ENCODE peak calls at places on chromosome 15, in five cellular contexts. V is AG04450; Q is substantia nigra; N is CD4-positive, alpha-beta memory T cell; U is fibroblast of lung. H is an unnamed sample.

GRCh38 chr15:89136084-89136806 is 48.0 kb downstream of the ABHD2 start:
- DNase-seq in V (no peak), Q (no peak), N (no peak), U (no peak), H (no peak)

GRCh38 chr15:83288381-83288801 is 3.9 kb upstream of the BNC1 start:
- DNase-seq in V (no peak), Q (no peak), N (no peak), U (no peak), H (no peak)

GRCh38 chr15:29458361-29458760 is 188.7 kb upstream of the NSMCE3 start:
- DNase-seq in V (no peak), Q (no peak), N (no peak), U (no peak), H (no peak)

GRCh38 chr15:88655103-88655553 is 16.3 kb downstream of the ISG20 start:
- DNase-seq in V (no peak), Q (no peak), N (no peak), U (no peak), H (no peak)

GRCh38 chr15:67167131-67167530 is 87.3 kb downstream of the AAGAB start:
- DNase-seq in V (no peak), Q (no peak), N (no peak), U (no peak), H (no peak)

GRCh38 chr15:29986946-29987345 is 95.8 kb upstream of the GOLGA8J start:
- DNase-seq in V (no peak), Q (no peak), N (no peak), U (peak; percentile 20), H (no peak)

GRCh38 chr15:57298204-57298603 is 78.1 kb upstream of the CGNL1 start:
- DNase-seq in V (peak; percentile 32), Q (no peak), N (no peak), U (peak; percentile 60), H (no peak)

GRCh38 chr15:59436774-59437472 is 1.1 kb upstream of the FAM81A start:
- DNase-seq in V (no peak), Q (no peak), N (no peak), U (no peak), H (no peak)

GRCh38 chr15:31857194-31857593 is 173.1 kb upstream of the CHRNA7 start:
- DNase-seq in V (no peak), Q (no peak), N (no peak), U (no peak), H (no peak)

GRCh38 chr15:38149315-38149714 is 103.3 kb upstream of the SPRED1 start:
- DNase-seq in V (no peak), Q (no peak), N (no peak), U (no peak), H (no peak)

GRCh38 chr15:98160236-98160635 is 199.7 kb downstream of the ARRDC4 start:
- DNase-seq in V (no peak), Q (no peak), N (peak; percentile 48), U (no peak), H (no peak)

GRCh38 chr15:63800739-63801138 is 33.0 kb downstream of the HERC1 start:
- DNase-seq in V (no peak), Q (no peak), N (no peak), U (no peak), H (no peak)

GRCh38 chr15:71455107-71455506 is 339.8 kb downstream of the THSD4 start:
- DNase-seq in V (no peak), Q (no peak), N (no peak), U (no peak), H (no peak)

GRCh38 chr15:77013786-77014136 is 18.8 kb downstream of the PSTPIP1 start:
- DNase-seq in V (no peak), Q (no peak), N (peak; percentile 80), U (no peak), H (no peak)

GRCh38 chr15:88334436-88334835 is 77.9 kb upstream of the NTRK3 start:
- DNase-seq in V (no peak), Q (no peak), N (no peak), U (peak; percentile 86), H (no peak)

GRCh38 chr15:31456329-31457060 is 129.9 kb downstream of the KLF13 start:
- DNase-seq in V (no peak), Q (no peak), N (no peak), U (no peak), H (no peak)

GRCh38 chr15:71411538-71412482 is 296.5 kb downstream of the THSD4 start:
- DNase-seq in V (no peak), Q (no peak), N (no peak), U (peak; percentile 64), H (peak; percentile 22)

GRCh38 chr15:78399081-78399480 is 38.9 kb upstream of the IREB2 start:
- DNase-seq in V (no peak), Q (no peak), N (no peak), U (no peak), H (no peak)

GRCh38 chr15:61032600-61033286 is 196.4 kb downstream of the RORA start:
- DNase-seq in V (no peak), Q (no peak), N (no peak), U (no peak), H (no peak)

GRCh38 chr15:49255966-49256759 is 86.1 kb downstream of the GALK2 start:
- DNase-seq in V (peak; percentile 45), Q (no peak), N (no peak), U (no peak), H (no peak)

GRCh38 chr15:85422607-85423006 is 42.2 kb downstream of the AKAP13 start:
- DNase-seq in V (no peak), Q (no peak), N (no peak), U (no peak), H (no peak)

GRCh38 chr15:89361451-89362202 is 27.0 kb upstream of the POLG start:
- DNase-seq in V (peak; percentile 11), Q (peak; percentile 69), N (peak; percentile 56), U (peak; percentile 55), H (peak; percentile 59)

GRCh38 chr15:41937568-41937923 is 34.8 kb downstream of the EHD4 start:
- DNase-seq in V (no peak), Q (no peak), N (no peak), U (no peak), H (no peak)
- H3K27ac ChIP-seq in V (no peak overlapping the region), Q (no peak overlapping the region), N (peak overlapping the region; percentile 97), U (no peak overlapping the region), H (peak overlapping the region; percentile 36)

DNA sequence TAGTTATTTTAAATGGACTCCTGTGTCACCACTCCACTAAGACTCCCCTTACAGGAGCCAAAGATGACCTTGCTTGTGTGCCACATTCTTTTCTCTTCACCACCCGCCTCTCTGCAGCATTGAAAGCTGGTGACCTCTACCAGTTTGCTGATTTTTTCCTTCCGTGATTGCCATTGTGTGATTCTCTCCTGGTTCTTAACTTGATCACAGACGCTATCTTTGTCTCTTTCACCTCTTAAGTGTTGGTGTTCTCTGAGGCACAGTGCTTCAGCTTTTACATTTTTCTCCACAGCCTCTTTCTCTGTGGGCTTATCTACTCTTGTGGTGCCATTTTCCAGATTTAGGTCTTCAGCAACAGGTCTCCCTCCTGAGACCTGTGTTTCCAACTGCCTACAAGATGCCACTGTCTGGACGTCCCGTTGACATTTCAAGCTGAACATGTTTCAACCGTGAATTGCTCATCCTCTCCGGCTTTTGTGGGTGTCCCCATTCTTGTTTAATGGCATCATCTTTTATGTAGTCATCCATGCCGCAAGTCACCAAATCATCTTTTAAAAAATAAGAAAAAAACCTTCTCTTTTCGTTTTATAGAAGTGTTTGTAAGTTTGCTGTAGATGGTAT is 26.5 kb downstream of the IQGAP1 start:
- DNase-seq in V (no peak), Q (no peak), N (no peak), U (peak; percentile 93), H (no peak)
- H3K27ac ChIP-seq in V (peak overlapping the region; percentile 74), Q (no peak overlapping the region), N (no peak overlapping the region), U (peak overlapping the region; percentile 81), H (no peak overlapping the region)

DNA sequence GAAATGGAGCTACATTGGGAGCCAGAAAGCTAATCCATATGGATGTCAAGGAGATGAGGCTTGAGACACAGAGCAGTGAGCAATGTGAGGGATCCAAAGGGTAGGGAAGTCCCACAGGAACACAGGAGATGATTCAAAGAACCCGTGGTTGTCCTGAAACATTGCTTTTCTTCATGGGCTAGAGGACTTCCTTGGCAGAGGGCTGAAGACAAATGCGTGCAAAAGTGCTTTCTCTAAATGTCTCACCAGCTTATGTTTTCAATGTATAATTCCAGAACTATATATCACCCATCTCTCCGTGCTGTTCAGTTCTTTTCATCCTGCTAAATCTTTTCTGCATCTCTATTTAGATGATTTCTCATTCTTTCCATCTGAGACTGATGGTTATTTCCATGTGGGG is 46.0 kb upstream of the GOLGA8A start:
- DNase-seq in V (no peak), Q (no peak), N (no peak), U (no peak), H (no peak)
- H3K27ac ChIP-seq in V (no peak overlapping the region), Q (no peak overlapping the region), N (no peak overlapping the region), U (no peak overlapping the region), H (no peak overlapping the region)

DNA sequence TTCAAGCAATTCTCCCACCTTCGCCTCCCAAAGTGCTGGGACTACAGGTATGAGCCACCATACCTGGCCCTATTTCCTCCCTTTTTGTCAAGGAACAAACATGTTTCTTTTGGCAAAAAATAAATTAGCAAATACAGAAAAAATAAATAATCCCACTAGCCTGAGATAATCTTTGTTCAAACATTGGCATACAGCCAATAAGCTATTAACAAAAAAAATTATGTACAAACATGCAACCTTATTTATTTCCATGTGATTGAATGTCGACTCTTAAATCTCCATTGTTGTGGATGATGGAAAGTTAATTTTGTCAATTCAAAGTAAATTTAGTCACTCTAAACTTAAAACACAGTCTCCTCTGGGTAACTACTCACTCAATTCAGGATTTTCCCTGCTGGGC is 18.3 kb upstream of the IL16 start:
- DNase-seq in V (no peak), Q (no peak), N (no peak), U (no peak), H (no peak)
- H3K27ac ChIP-seq in V (no peak overlapping the region), Q (no peak overlapping the region), N (no peak overlapping the region), U (no peak overlapping the region), H (no peak overlapping the region)

DNA sequence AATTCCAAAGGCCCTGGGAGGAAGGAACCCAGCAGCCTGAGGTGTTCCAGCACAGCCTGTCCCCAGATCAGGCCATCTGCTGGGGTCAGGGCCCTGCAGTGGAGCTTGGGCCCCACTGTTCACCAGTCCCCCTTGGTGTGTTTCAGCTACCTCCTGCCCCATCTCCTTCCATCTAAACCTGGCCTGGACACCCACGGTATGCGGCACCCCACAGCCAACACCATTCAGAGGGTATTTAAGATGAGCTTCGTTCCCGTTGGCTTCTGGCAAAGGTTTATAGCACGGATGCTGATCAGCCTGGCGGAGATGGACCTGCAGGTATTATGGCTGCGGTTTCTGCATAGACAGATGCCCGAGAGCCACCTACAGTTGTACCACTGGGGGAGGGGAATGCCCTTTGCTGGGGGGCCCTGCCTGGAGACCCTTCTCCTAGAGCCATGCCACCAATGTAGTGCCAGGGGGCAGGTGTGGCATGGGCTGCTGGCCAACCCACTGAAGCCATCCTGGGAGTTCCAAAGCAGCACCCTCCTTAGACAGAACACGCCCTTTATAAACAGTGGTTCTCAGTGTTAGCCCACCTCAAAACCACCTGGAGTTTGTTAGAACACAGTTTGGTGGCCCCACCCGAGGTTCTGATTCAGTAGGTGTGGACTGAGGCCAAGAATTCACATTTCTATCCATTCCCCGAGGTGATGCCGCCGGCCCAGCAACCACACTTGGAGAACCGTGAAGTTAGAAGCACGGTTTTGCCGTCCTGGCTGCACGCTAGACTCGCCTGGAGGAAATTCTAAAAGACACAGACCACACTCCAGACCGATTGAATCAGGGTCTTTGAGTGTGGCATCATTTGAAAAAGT is 126.9 kb downstream of the LRRK1 start:
- DNase-seq in V (no peak), Q (no peak), N (no peak), U (no peak), H (no peak)
- H3K27ac ChIP-seq in V (peak overlapping the region; percentile 34), Q (no peak overlapping the region), N (no peak overlapping the region), U (no peak overlapping the region), H (no peak overlapping the region)